ENCODE peak calls at places on chromosomes 3 and 15, in four cellular contexts. J is SK-N-SH, P is Peyer's patch, B is colonic mucosa. K is an unnamed sample.

GRCh38 chr15:80581976-80582375 is 113.1 kb upstream of the ABHD17C start:
- DNase-seq in J (no peak), P (no peak), B (no peak), K (no peak)

GRCh38 chr15:63331456-63331855 is 50.2 kb downstream of the CA12 start:
- DNase-seq in J (no peak), P (no peak), B (no peak), K (no peak)

GRCh38 chr3:114144909-114145688 is 33.8 kb downstream of the DRD3 start:
- DNase-seq in J (no peak), P (no peak), B (no peak), K (no peak)

GRCh38 chr3:49357466-49358216 is 512 bp downstream of the GPX1 start:
- DNase-seq in J (peak; percentile 61), P (peak; percentile 58), B (peak; percentile 47), K (peak; percentile 45)

GRCh38 chr3:148962513-148962912 is 28.8 kb upstream of the GYG1 start:
- DNase-seq in J (no peak), P (no peak), B (no peak), K (no peak)

GRCh38 chr3:42376397-42376798 is 34.0 kb downstream of the LYZL4 start:
- DNase-seq in J (no peak), P (no peak), B (no peak), K (no peak)

GRCh38 chr15:89395996-89396395 is 61.4 kb upstream of the POLG start:
- DNase-seq in J (no peak), P (no peak), B (no peak), K (no peak)

GRCh38 chr15:67240235-67241131 is 14.0 kb downstream of the AAGAB start:
- DNase-seq in J (peak; percentile 57), P (no peak), B (no peak), K (peak; percentile 30)

GRCh38 chr3:38627956-38628355 is 21.5 kb downstream of the SCN5A start:
- DNase-seq in J (peak; percentile 66), P (no peak), B (no peak), K (no peak)

GRCh38 chr15:91853501-91853967 is at the start of gene SLCO3A1:
- DNase-seq in J (peak; percentile 91), P (peak; percentile 33), B (peak; percentile 75), K (peak; percentile 79)

GRCh38 chr3:193729601-193730000 is 136.6 kb downstream of the OPA1 start:
- DNase-seq in J (no peak), P (no peak), B (no peak), K (no peak)

GRCh38 chr15:86855307-86855706 is 775.6 kb downstream of the AGBL1 start:
- DNase-seq in J (peak; percentile 30), P (no peak), B (no peak), K (no peak)

GRCh38 chr3:129855454-129856419 is 37.8 kb downstream of the TMCC1 start:
- DNase-seq in J (no peak), P (no peak), B (no peak), K (no peak)

GRCh38 chr3:161268601-161269000 is 47.5 kb downstream of the NMD3 start:
- DNase-seq in J (no peak), P (no peak), B (no peak), K (no peak)

GRCh38 chr15:64901141-64901540 is 10.6 kb upstream of the ANKDD1A start:
- DNase-seq in J (no peak), P (no peak), B (no peak), K (no peak)

GRCh38 chr3:147937891-147938290 is 528.7 kb downstream of the ZIC1 start:
- DNase-seq in J (no peak), P (no peak), B (no peak), K (no peak)

GRCh38 chr3:37935290-37935668 is 55.3 kb upstream of the VILL start:
- DNase-seq in J (no peak), P (no peak), B (no peak), K (no peak)

GRCh38 chr15:47711654-47712053 is 5.7 kb upstream of the SEMA6D start:
- DNase-seq in J (peak; percentile 38), P (no peak), B (no peak), K (no peak)

GRCh38 chr3:154862265-154862664 is 217.9 kb upstream of the MME start:
- DNase-seq in J (no peak), P (no peak), B (no peak), K (no peak)

GRCh38 chr3:38117163-38117716 is 19.7 kb downstream of the ACAA1 start:
- DNase-seq in J (no peak), P (no peak), B (no peak), K (no peak)

GRCh38 chr15:66578286-66578875 is 12.6 kb upstream of the LCTL start:
- DNase-seq in J (no peak), P (no peak), B (no peak), K (no peak)

GRCh38 chr3:55486857-55487375 is at the start of gene WNT5A:
- DNase-seq in J (peak; percentile 73), P (no peak), B (peak; percentile 47), K (no peak)

GRCh38 chr15:71364117-71364584 is 248.9 kb downstream of the THSD4 start:
- DNase-seq in J (no peak), P (no peak), B (peak; percentile 57), K (no peak)

GRCh38 chr3:58563386-58564035 is 13.7 kb downstream of the FAM107A start:
- DNase-seq in J (no peak), P (no peak), B (peak; percentile 13), K (no peak)

GRCh38 chr15:70195808-70196304 is 98.1 kb upstream of the TLE3 start:
- DNase-seq in J (peak; percentile 58), P (peak; percentile 21), B (peak; percentile 41), K (no peak)

GRCh38 chr3:98532275-98532637 is 478 bp downstream of the GPR15 start:
- DNase-seq in J (peak; percentile 22), P (no peak), B (no peak), K (no peak)
- H3K4me3 ChIP-seq in J (no peak overlapping the region), P (no peak overlapping the region), B (peak overlapping the region; percentile 9), K (no peak overlapping the region)

GRCh38 chr3:13513913-13514517 is 33.9 kb downstream of the HDAC11 start:
- DNase-seq in J (no peak), P (no peak), B (no peak), K (no peak)

GRCh38 chr3:13518516-13519351 is 30.2 kb upstream of the FBLN2 start:
- DNase-seq in J (peak; percentile 68), P (no peak), B (no peak), K (no peak)

GRCh38 chr3:13517253-13517977 is 31.5 kb upstream of the FBLN2 start:
- DNase-seq in J (no peak), P (no peak), B (no peak), K (no peak)

GRCh38 chr3:13515036-13515435 is 33.9 kb upstream of the FBLN2 start:
- DNase-seq in J (no peak), P (no peak), B (no peak), K (no peak)

GRCh38 chr3:13515786-13516783 is 32.8 kb upstream of the FBLN2 start:
- DNase-seq in J (no peak), P (no peak), B (no peak), K (no peak)
- H3K36me3 ChIP-seq in J (no peaks in the 10 kb centered on the region), P (no peaks in the 10 kb centered on the region), B (no peaks in the 10 kb centered on the region), K (no peaks in the 10 kb centered on the region)

GRCh38 chr15:25798207-25798931 is 64.8 kb downstream of the ATP10A start:
- DNase-seq in J (peak; percentile 88), P (no peak), B (no peak), K (no peak)
- H3K4me1 ChIP-seq in J (no peaks in the 10 kb centered on the region), P (no peaks in the 10 kb centered on the region), B (no peaks in the 10 kb centered on the region), K (no peaks in the 10 kb centered on the region)

GRCh38 chr3:171323934-171324535 is 136.2 kb downstream of the TNIK start:
- DNase-seq in J (no peak), P (no peak), B (no peak), K (no peak)
- H3K4me3 ChIP-seq in J (no peak overlapping the region), P (no peak overlapping the region), B (no peak overlapping the region), K (no peak overlapping the region)

GRCh38 chr3:47123857-47124256 is 40.1 kb downstream of the SETD2 start:
- DNase-seq in J (no peak), P (no peak), B (no peak), K (no peak)

GRCh38 chr3:47117803-47118364 is 46.0 kb downstream of the SETD2 start:
- DNase-seq in J (no peak), P (no peak), B (no peak), K (peak; percentile 10)

DNA sequence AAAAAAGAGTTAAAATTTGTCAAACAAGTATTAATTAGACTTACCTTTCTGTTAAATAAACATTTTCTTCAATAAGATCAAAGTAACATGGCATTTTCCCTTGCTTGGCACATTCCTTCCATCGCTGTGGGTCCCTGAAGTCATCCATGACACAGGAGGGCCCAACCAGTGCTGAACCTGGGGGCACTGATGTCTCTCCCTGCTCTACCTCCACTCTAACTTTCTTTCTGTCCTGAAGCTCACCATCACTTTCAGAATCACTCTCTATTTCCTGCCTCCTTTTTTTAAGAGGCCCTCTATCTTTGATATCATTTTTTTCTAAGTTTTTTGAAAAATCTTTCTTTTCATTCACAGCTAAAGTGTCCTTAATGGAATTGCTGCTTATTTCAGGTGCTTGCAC is 43.8 kb downstream of the SETD2 start:
- DNase-seq in J (no peak), P (no peak), B (no peak), K (no peak)
- H3K36me3 ChIP-seq in J (peaks cover 82% of the 10 kb centered on the region), P (no peaks in the 10 kb centered on the region), B (no peaks in the 10 kb centered on the region), K (peaks cover 44% of the 10 kb centered on the region)

GRCh38 chr3:156790141-156790540 is 36.0 kb upstream of the LEKR1 start:
- DNase-seq in J (no peak), P (no peak), B (no peak), K (no peak)
- H3K4me1 ChIP-seq in J (peaks cover 31% of the 10 kb centered on the region), P (no peaks in the 10 kb centered on the region), B (no peaks in the 10 kb centered on the region), K (peaks cover 8% of the 10 kb centered on the region)

DNA sequence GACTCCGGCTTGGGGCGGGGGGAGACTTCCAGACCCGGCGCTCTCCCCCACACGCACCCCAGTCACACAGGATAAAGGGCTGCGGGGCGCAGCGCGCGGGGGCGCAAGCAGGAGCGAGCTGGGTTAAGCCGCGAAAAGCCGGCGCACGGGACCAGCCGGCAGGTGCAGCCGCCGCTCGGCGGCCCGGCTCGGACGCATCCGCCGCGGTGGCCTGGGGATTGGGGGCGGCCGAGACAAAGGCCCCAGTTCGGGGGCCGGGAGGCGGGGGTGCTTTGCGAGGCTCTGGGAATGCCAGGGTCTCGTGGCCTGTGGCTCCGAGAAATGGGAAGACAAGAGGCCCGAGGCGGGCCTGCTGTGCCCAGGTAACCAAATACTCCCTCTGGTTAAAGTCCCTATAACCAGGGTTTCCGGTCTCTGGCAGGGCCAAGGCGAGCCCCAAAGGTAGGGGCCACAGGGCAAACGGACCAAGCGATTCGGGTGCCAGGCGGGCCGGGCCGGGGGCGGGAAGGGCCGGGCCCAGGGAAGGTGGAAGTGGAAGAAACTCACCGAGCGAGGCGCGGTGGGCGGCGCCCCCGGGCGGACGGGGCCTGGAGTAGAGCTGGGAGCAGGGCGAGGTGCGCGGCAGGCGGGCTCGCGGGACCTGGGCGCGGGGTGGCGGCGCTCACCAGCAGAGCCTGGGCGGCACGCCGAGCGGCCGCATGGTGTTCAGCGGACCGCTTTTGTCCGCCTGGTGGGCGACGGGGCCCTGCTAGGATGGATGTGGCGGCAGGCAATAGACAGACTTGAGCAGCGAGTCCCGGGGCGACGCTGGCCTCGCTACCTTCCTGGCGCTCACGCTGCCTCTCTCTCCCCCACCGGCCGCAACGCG is at the start of gene GATA2:
- DNase-seq in J (no peak), P (no peak), B (no peak), K (no peak)
- H3K4me3 ChIP-seq in J (no peak within 1 kb of the TSS), P (peak within 1 kb of the TSS; percentile 27), B (no peak within 1 kb of the TSS), K (peak within 1 kb of the TSS; percentile 5)

K was measured in CD4-positive, alpha-beta memory T cell.